ENCODE peak calls at places on chromosomes 1 and 21, in ten cellular contexts. Z is BE2C; W is heart right ventricle; J is NB4; A is mammary epithelial cell; O is CD8-positive, alpha-beta T cell; N is GM06990; I is mesothelial cell of epicardium; H is endothelial cell; V is B cell. T is an unnamed sample.

GRCh38 chr1:85303440-85304162 is 27.2 kb upstream of the BCL10 start:
- DNase-seq in Z (peak; percentile 11), W (no peak), J (peak; percentile 17), A (no peak), O (no peak), N (no peak), I (no peak), H (no peak), V (no peak), T (no peak)

GRCh38 chr1:246629030-246629429 is 62.8 kb downstream of the CNST start:
- DNase-seq in Z (no peak), W (no peak), J (no peak), A (no peak), O (no peak), N (peak; percentile 69), I (no peak), H (no peak), V (no peak), T (no peak)

GRCh38 chr1:24707659-24708058 is 37.6 kb upstream of the CLIC4 start:
- DNase-seq in Z (no peak), W (no peak), J (peak; percentile 24), A (peak; percentile 28), O (no peak), N (no peak), I (no peak), H (no peak), V (no peak), T (no peak)

GRCh38 chr21:20523191-20523590 is 475.0 kb upstream of the NCAM2 start:
- DNase-seq in Z (no peak), W (no peak), J (no peak), A (no peak), O (no peak), N (no peak), I (no peak), H (no peak), V (no peak), T (no peak)

GRCh38 chr1:28887418-28887834 is 26.9 kb upstream of the EPB41 start:
- DNase-seq in Z (peak; percentile 17), W (peak; percentile 45), J (peak; percentile 67), A (no peak), O (peak; percentile 66), N (peak; percentile 63), I (no peak), H (peak; percentile 45), V (peak; percentile 74), T (peak; percentile 59)

GRCh38 chr1:223706077-223706988 is 6.0 kb upstream of the CAPN2 start:
- DNase-seq in Z (peak; percentile 55), W (no peak), J (no peak), A (peak; percentile 60), O (no peak), N (no peak), I (no peak), H (no peak), V (no peak), T (no peak)

GRCh38 chr1:205199931-205200299 is 11.6 kb downstream of the DSTYK start:
- DNase-seq in Z (no peak), W (no peak), J (no peak), A (no peak), O (no peak), N (no peak), I (no peak), H (no peak), V (no peak), T (no peak)

GRCh38 chr1:195495720-195496635 is 1112.3 kb downstream of the KCNT2 start:
- DNase-seq in Z (no peak), W (no peak), J (no peak), A (no peak), O (no peak), N (no peak), I (no peak), H (no peak), V (no peak), T (no peak)

GRCh38 chr1:3763351-3764125 is 9.0 kb upstream of the SMIM1 start:
- DNase-seq in Z (no peak), W (no peak), J (no peak), A (no peak), O (no peak), N (no peak), I (no peak), H (no peak), V (no peak), T (no peak)

GRCh38 chr21:18602711-18603110 is 199.1 kb upstream of the TMPRSS15 start:
- DNase-seq in Z (no peak), W (no peak), J (no peak), A (no peak), O (no peak), N (no peak), I (no peak), H (no peak), V (no peak), T (no peak)

GRCh38 chr1:156410740-156411139 is 41.7 kb downstream of the RHBG start:
- DNase-seq in Z (no peak), W (no peak), J (no peak), A (no peak), O (no peak), N (no peak), I (no peak), H (no peak), V (no peak), T (no peak)

GRCh38 chr1:98034505-98034904 is 113.7 kb upstream of the DPYD start:
- DNase-seq in Z (no peak), W (no peak), J (no peak), A (peak; percentile 60), O (no peak), N (no peak), I (no peak), H (no peak), V (no peak), T (no peak)

GRCh38 chr1:70866522-70867256 is 180.9 kb downstream of the PTGER3 start:
- DNase-seq in Z (peak; percentile 14), W (no peak), J (peak; percentile 3), A (no peak), O (no peak), N (no peak), I (no peak), H (no peak), V (no peak), T (no peak)

GRCh38 chr1:174232761-174233160 is 73.4 kb downstream of the RABGAP1L start:
- DNase-seq in Z (no peak), W (no peak), J (peak; percentile 7), A (no peak), O (no peak), N (no peak), I (no peak), H (no peak), V (no peak), T (no peak)

GRCh38 chr21:38212716-38213115 is 44.1 kb upstream of the KCNJ15 start:
- DNase-seq in Z (no peak), W (no peak), J (no peak), A (no peak), O (no peak), N (no peak), I (no peak), H (no peak), V (no peak), T (no peak)

GRCh38 chr1:162906485-162906884 is 45.5 kb upstream of the CCDC190 start:
- DNase-seq in Z (no peak), W (no peak), J (no peak), A (peak; percentile 76), O (no peak), N (no peak), I (no peak), H (no peak), V (no peak), T (no peak)

GRCh38 chr1:234737915-234738314 is 127.9 kb upstream of the IRF2BP2 start:
- DNase-seq in Z (no peak), W (no peak), J (no peak), A (no peak), O (no peak), N (no peak), I (no peak), H (no peak), V (no peak), T (no peak)

GRCh38 chr1:27990920-27991537 is 31.3 kb downstream of the XKR8 start:
- DNase-seq in Z (no peak), W (no peak), J (no peak), A (no peak), O (no peak), N (no peak), I (no peak), H (no peak), V (no peak), T (no peak)

GRCh38 chr1:168092566-168093355 is 44.0 kb downstream of the GPR161 start:
- DNase-seq in Z (no peak), W (no peak), J (peak; percentile 12), A (no peak), O (no peak), N (no peak), I (no peak), H (no peak), V (no peak), T (no peak)

GRCh38 chr1:57079454-57080157 is 113.8 kb upstream of the C8B start:
- DNase-seq in Z (no peak), W (no peak), J (no peak), A (no peak), O (no peak), N (no peak), I (no peak), H (no peak), V (no peak), T (no peak)
- TF ChIP-seq CTCF in Z (peak; percentile 18), W (peak; percentile 29), J (peak; percentile 16), A (peak; percentile 31), O (no peak), N (peak; percentile 42), I (no peak), H (peak; percentile 20), V (no peak), T (no peak)

GRCh38 chr1:1796466-1796865 is 18.2 kb upstream of the NADK start:
- DNase-seq in Z (no peak), W (no peak), J (peak; percentile 30), A (no peak), O (peak; percentile 33), N (no peak), I (no peak), H (no peak), V (no peak), T (no peak)
- TF ChIP-seq CTCF in Z (peak; percentile 31), W (peak; percentile 18), J (peak; percentile 30), A (no peak), O (peak; percentile 17), N (peak; percentile 18), I (no peak), H (no peak), V (peak; percentile 36), T (peak; percentile 51)

GRCh38 chr1:21095918-21096426 is 80.7 kb downstream of the EIF4G3 start:
- DNase-seq in Z (no peak), W (no peak), J (no peak), A (no peak), O (no peak), N (no peak), I (no peak), H (no peak), V (no peak), T (no peak)
- TF ChIP-seq CTCF in Z (no peak), W (no peak), J (no peak), A (no peak), O (no peak), N (no peak), I (no peak), H (no peak), V (no peak), T (no peak)

GRCh38 chr1:35646043-35646442 is 4.7 kb upstream of the PSMB2 start:
- DNase-seq in Z (no peak), W (no peak), J (peak; percentile 34), A (no peak), O (no peak), N (no peak), I (no peak), H (no peak), V (no peak), T (no peak)
- TF ChIP-seq CTCF in Z (peak; percentile 22), W (no peak), J (peak; percentile 20), A (no peak), O (no peak), N (no peak), I (no peak), H (no peak), V (no peak), T (no peak)